ENCODE peak calls at places on chromosomes 11 and 22, in four cellular contexts. I is H1, Z is NT2/D1, T is GM12878. W is an unnamed sample.

GRCh38 chr11:129277216-129277838 is 85.2 kb upstream of the ARHGAP32 start:
- DNase-seq in I (no peak), Z (no peak), T (no peak), W (no peak)

GRCh38 chr11:104076455-104076854 is 40.0 kb downstream of the DDI1 start:
- DNase-seq in I (no peak), Z (no peak), T (no peak), W (no peak)

GRCh38 chr11:73386026-73386425 is 9.8 kb downstream of the RELT start:
- DNase-seq in I (no peak), Z (no peak), T (peak; percentile 49), W (no peak)

GRCh38 chr11:43997022-43997665 is 50.6 kb upstream of the ACCSL start:
- DNase-seq in I (no peak), Z (no peak), T (peak; percentile 4), W (no peak)

GRCh38 chr22:37569009-37569920 is 9.0 kb downstream of the CDC42EP1 start:
- DNase-seq in I (no peak), Z (no peak), T (no peak), W (no peak)

GRCh38 chr11:59187587-59187986 is 15.7 kb downstream of the DTX4 start:
- DNase-seq in I (no peak), Z (no peak), T (no peak), W (no peak)

GRCh38 chr11:70899616-70900015 is 352.8 kb downstream of the SHANK2 start:
- DNase-seq in I (no peak), Z (no peak), T (no peak), W (no peak)

GRCh38 chr22:38455530-38456271 is 702 bp upstream of the KCNJ4 start:
- DNase-seq in I (no peak), Z (no peak), T (no peak), W (peak; percentile 92)

GRCh38 chr11:10592331-10592730 is 23.9 kb upstream of the LYVE1 start:
- DNase-seq in I (no peak), Z (no peak), T (no peak), W (no peak)

GRCh38 chr11:130089669-130090063 is 20.0 kb downstream of the APLP2 start:
- DNase-seq in I (no peak), Z (no peak), T (no peak), W (no peak)

GRCh38 chr11:28878025-28878424 is 769.8 kb downstream of the METTL15 start:
- DNase-seq in I (no peak), Z (no peak), T (no peak), W (no peak)

GRCh38 chr11:120249279-120250022 is 9.5 kb downstream of the POU2F3 start:
- DNase-seq in I (no peak), Z (no peak), T (peak; percentile 66), W (no peak)

GRCh38 chr11:86919557-86920210 is 35.5 kb downstream of the FZD4 start:
- DNase-seq in I (no peak), Z (peak; percentile 57), T (no peak), W (peak; percentile 66)

GRCh38 chr11:120326228-120326627 is 1.1 kb downstream of the TLCD5 start:
- DNase-seq in I (no peak), Z (no peak), T (no peak), W (no peak)

GRCh38 chr11:66172146-66172545 is 96.3 kb upstream of the RAB1B start:
- DNase-seq in I (no peak), Z (no peak), T (no peak), W (no peak)

GRCh38 chr22:31244044-31244942 is 32.2 kb downstream of the LIMK2 start:
- DNase-seq in I (peak; percentile 59), Z (peak; percentile 58), T (no peak), W (no peak)

GRCh38 chr11:128516886-128517285 is 70.5 kb downstream of the ETS1 start:
- DNase-seq in I (no peak), Z (no peak), T (no peak), W (no peak)

GRCh38 chr11:47607380-47607779 is 13.2 kb upstream of the C1QTNF4 start:
- DNase-seq in I (no peak), Z (no peak), T (no peak), W (no peak)

GRCh38 chr11:59573216-59573615 is 42.4 kb downstream of the OSBP start:
- DNase-seq in I (no peak), Z (no peak), T (no peak), W (no peak)

GRCh38 chr11:61969838-61970452 is 2.5 kb upstream of the FTH1 start:
- DNase-seq in I (no peak), Z (no peak), T (no peak), W (no peak)

GRCh38 chr22:20807315-20807752 is 33.4 kb downstream of the SERPIND1 start:
- DNase-seq in I (no peak), Z (peak; percentile 8), T (no peak), W (no peak)

GRCh38 chr11:11876458-11876857 is 34.7 kb downstream of the USP47 start:
- DNase-seq in I (no peak), Z (no peak), T (no peak), W (peak; percentile 27)

GRCh38 chr11:118956094-118956846 is at the start of gene UPK2:
- DNase-seq in I (peak; percentile 75), Z (peak; percentile 76), T (peak; percentile 19), W (peak; percentile 93)

GRCh38 chr11:78339483-78339882 is 78.1 kb downstream of the GAB2 start:
- DNase-seq in I (no peak), Z (no peak), T (no peak), W (no peak)

GRCh38 chr11:534592-535518 is 521 bp downstream of the HRAS start:
- DNase-seq in I (no peak), Z (no peak), T (no peak), W (peak; percentile 27)

GRCh38 chr11:122140535-122140934 is 24.5 kb upstream of the BLID start:
- DNase-seq in I (no peak), Z (no peak), T (no peak), W (no peak)

GRCh38 chr11:27672836-27673464 is 27.3 kb downstream of the BDNF start:
- DNase-seq in I (no peak), Z (no peak), T (no peak), W (no peak)

GRCh38 chr11:762421-763072 is 14.7 kb downstream of the GATD1 start:
- DNase-seq in I (no peak), Z (no peak), T (no peak), W (no peak)

GRCh38 chr11:115217726-115218311 is 286.4 kb downstream of the CADM1 start:
- DNase-seq in I (no peak), Z (no peak), T (no peak), W (no peak)

GRCh38 chr11:34214961-34215805 is 109.8 kb downstream of the NAT10 start:
- DNase-seq in I (no peak), Z (no peak), T (no peak), W (no peak)
- TF ChIP-seq SUZ12 in I (no peak), Z (no peak), T (no peak), W (no peak)

GRCh38 chr11:75524576-75525432 is 937 bp downstream of the GDPD5 start:
- DNase-seq in I (no peak), Z (no peak), T (no peak), W (peak; percentile 28)

GRCh38 chr11:75527130-75527529 is 1.4 kb upstream of the GDPD5 start:
- DNase-seq in I (no peak), Z (no peak), T (no peak), W (no peak)

GRCh38 chr11:75526192-75526541 is 426 bp upstream of the GDPD5 start:
- DNase-seq in I (no peak), Z (no peak), T (no peak), W (peak; percentile 27)

GRCh38 chr11:75523811-75524401 is 1.8 kb downstream of the GDPD5 start:
- DNase-seq in I (no peak), Z (no peak), T (no peak), W (no peak)

DNA sequence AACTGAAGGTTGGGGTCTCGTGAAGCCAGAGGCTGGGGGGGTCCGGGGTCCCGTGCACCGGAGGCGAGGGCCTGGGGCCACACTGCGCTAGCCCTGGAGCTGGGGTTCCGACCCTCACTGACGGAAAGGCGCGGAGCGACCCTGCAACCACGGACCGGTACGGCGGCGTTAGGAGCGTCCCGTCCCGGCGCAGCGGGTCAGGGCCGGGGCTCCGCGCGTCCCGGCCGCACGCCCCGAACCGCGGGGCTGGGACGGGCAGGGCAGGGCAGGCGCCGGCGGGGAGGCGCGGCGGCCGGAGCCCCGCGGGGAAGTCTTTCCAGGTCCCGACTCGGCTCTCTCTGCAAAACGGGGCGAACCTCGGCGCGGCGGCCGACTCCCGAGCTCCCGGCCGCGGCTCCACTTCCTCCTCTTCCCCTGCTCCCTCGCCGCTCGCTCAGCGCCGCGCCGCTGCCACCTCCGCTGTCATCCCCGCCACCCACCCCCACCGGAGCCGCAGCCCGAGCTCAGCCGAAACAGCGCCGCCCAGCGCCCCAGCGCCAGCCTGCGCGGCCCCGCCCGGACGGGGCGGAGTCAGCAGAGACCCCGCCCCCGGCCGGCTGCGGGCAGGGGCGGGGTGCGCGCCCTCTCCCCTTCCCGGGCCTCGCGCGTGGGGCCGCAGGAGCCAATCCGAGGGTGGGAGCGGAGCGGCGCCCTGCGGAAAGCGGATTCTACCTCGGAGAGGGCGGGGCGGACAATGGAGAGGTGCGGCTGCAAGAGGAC is at the start of gene GDPD5:
- DNase-seq in I (peak; percentile 54), Z (peak; percentile 71), T (no peak), W (peak; percentile 97)
- TF ChIP-seq SUZ12 in I (peak; percentile 49), Z (no peak), T (no peak), W (no peak)

GRCh38 chr11:34348919-34349318 is 8.9 kb downstream of the ABTB2 start:
- DNase-seq in I (no peak), Z (no peak), T (no peak), W (no peak)

GRCh38 chr11:34346551-34346950 is 11.3 kb downstream of the ABTB2 start:
- DNase-seq in I (no peak), Z (no peak), T (no peak), W (no peak)

GRCh38 chr11:34351687-34352469 is 5.9 kb downstream of the ABTB2 start:
- DNase-seq in I (no peak), Z (no peak), T (peak; percentile 50), W (no peak)

GRCh38 chr11:34351051-34351450 is 6.8 kb downstream of the ABTB2 start:
- DNase-seq in I (no peak), Z (no peak), T (no peak), W (no peak)

DNA sequence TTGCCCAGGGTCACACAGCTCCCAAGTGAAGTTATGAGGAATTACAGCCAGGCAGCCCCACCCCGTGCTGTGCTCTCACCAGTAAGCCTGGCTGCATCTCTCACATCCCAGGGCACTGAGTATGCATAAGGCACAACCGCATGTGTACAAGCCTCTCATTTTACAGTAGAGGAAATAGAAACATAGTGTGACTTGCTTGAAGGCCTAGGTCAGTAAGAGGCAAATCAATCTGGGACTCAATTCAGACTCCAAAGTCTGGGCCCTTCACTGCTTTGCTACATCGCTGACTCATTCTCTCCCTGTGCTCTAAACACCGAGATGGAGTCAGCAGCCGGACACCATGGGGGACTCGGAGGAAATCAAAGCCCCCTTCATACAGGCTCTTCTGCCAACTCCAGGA is 7.9 kb downstream of the ABTB2 start:
- DNase-seq in I (no peak), Z (no peak), T (no peak), W (no peak)
- TF ChIP-seq SUZ12 in I (no peak), Z (no peak), T (no peak), W (no peak)

GRCh38 chr22:50278956-50279619 is 8.9 kb upstream of the MAPK11 start:
- DNase-seq in I (no peak), Z (no peak), T (no peak), W (no peak)
- TF ChIP-seq SUZ12 in I (no peak), Z (no peak), T (no peak), W (no peak)

GRCh38 chr11:13016415-13016814 is 7.3 kb downstream of the RASSF10 start:
- DNase-seq in I (no peak), Z (no peak), T (no peak), W (no peak)
- TF ChIP-seq SUZ12 in I (no peak), Z (no peak), T (no peak), W (no peak)

GRCh38 chr11:107505667-107506066 is 48.0 kb upstream of the CWF19L2 start:
- DNase-seq in I (no peak), Z (no peak), T (no peak), W (no peak)

GRCh38 chr11:107508201-107508857 is 50.7 kb upstream of the CWF19L2 start:
- DNase-seq in I (no peak), Z (no peak), T (no peak), W (no peak)

GRCh38 chr11:107508858-107509244 is 51.2 kb upstream of the CWF19L2 start:
- DNase-seq in I (no peak), Z (no peak), T (no peak), W (no peak)
- TF ChIP-seq SUZ12 in I (no peak), Z (no peak), T (no peak), W (no peak)

W was measured in HEK293T.